ENCODE peak calls at places on chromosomes 11 and 22, in six cellular contexts. One of them, this sample, is unnamed.

GRCh38 chr11:108881136-108881535 is 216.3 kb downstream of the DDX10 start:
- DNase-seq in HCT116: no peak
- DNase-seq in hepatocyte: no peak
- DNase-seq in MM.1S: no peak
- DNase-seq in fibroblast of lung: no peak
- DNase-seq in PC-9: no peak
- DNase-seq in this sample: no peak

GRCh38 chr11:73382183-73382582 is 6.0 kb downstream of the RELT start:
- DNase-seq in HCT116: no peak
- DNase-seq in hepatocyte: no peak
- DNase-seq in MM.1S: no peak
- DNase-seq in fibroblast of lung: no peak
- DNase-seq in PC-9: no peak
- DNase-seq in this sample: no peak

GRCh38 chr11:91981995-91982394 is 242.6 kb upstream of the FAT3 start:
- DNase-seq in HCT116: no peak
- DNase-seq in hepatocyte: peak
- DNase-seq in MM.1S: no peak
- DNase-seq in fibroblast of lung: peak
- DNase-seq in PC-9: peak
- DNase-seq in this sample: no peak

GRCh38 chr11:26087095-26087935 is 244.6 kb upstream of the ANO3 start:
- DNase-seq in HCT116: no peak
- DNase-seq in hepatocyte: no peak
- DNase-seq in MM.1S: peak
- DNase-seq in fibroblast of lung: no peak
- DNase-seq in PC-9: no peak
- DNase-seq in this sample: no peak

GRCh38 chr11:110837535-110838127 is 125.4 kb upstream of the ARHGAP20 start:
- DNase-seq in HCT116: no peak
- DNase-seq in hepatocyte: no peak
- DNase-seq in MM.1S: no peak
- DNase-seq in fibroblast of lung: no peak
- DNase-seq in PC-9: no peak
- DNase-seq in this sample: no peak

GRCh38 chr11:64131657-64132387 is 34.1 kb downstream of the MACROD1 start:
- DNase-seq in HCT116: no peak
- DNase-seq in hepatocyte: peak
- DNase-seq in MM.1S: no peak
- DNase-seq in fibroblast of lung: no peak
- DNase-seq in PC-9: no peak
- DNase-seq in this sample: no peak

GRCh38 chr22:48070760-48071159 is 1308.3 kb downstream of the TBC1D22A start:
- DNase-seq in HCT116: no peak
- DNase-seq in hepatocyte: no peak
- DNase-seq in MM.1S: no peak
- DNase-seq in fibroblast of lung: no peak
- DNase-seq in PC-9: no peak
- DNase-seq in this sample: no peak

GRCh38 chr11:134252539-134253188 is 488 bp downstream of the THYN1 start:
- DNase-seq in HCT116: no peak
- DNase-seq in hepatocyte: peak
- DNase-seq in MM.1S: no peak
- DNase-seq in fibroblast of lung: no peak
- DNase-seq in PC-9: no peak
- DNase-seq in this sample: no peak

GRCh38 chr11:7081441-7081840 is 7.4 kb upstream of the RBMXL2 start:
- DNase-seq in HCT116: no peak
- DNase-seq in hepatocyte: no peak
- DNase-seq in MM.1S: no peak
- DNase-seq in fibroblast of lung: no peak
- DNase-seq in PC-9: no peak
- DNase-seq in this sample: no peak

GRCh38 chr11:77779935-77780334 is 40.6 kb downstream of the RSF1 start:
- DNase-seq in HCT116: no peak
- DNase-seq in hepatocyte: peak
- DNase-seq in MM.1S: no peak
- DNase-seq in fibroblast of lung: peak
- DNase-seq in PC-9: peak
- DNase-seq in this sample: peak

GRCh38 chr11:456533-456932 is 6.5 kb downstream of the PTDSS2 start:
- DNase-seq in HCT116: no peak
- DNase-seq in hepatocyte: no peak
- DNase-seq in MM.1S: no peak
- DNase-seq in fibroblast of lung: no peak
- DNase-seq in PC-9: no peak
- DNase-seq in this sample: no peak

GRCh38 chr22:17198188-17199130 is 20.8 kb downstream of the ADA2 start:
- DNase-seq in HCT116: no peak
- DNase-seq in hepatocyte: peak
- DNase-seq in MM.1S: no peak
- DNase-seq in fibroblast of lung: no peak
- DNase-seq in PC-9: no peak
- DNase-seq in this sample: no peak

GRCh38 chr11:33040127-33040861 is 922 bp downstream of the TCP11L1 start:
- DNase-seq in HCT116: no peak
- DNase-seq in hepatocyte: peak
- DNase-seq in MM.1S: peak
- DNase-seq in fibroblast of lung: peak
- DNase-seq in PC-9: no peak
- DNase-seq in this sample: no peak

GRCh38 chr22:20511578-20512259 is 4.3 kb downstream of the MED15 start:
- DNase-seq in HCT116: no peak
- DNase-seq in hepatocyte: no peak
- DNase-seq in MM.1S: no peak
- DNase-seq in fibroblast of lung: no peak
- DNase-seq in PC-9: no peak
- DNase-seq in this sample: no peak
- H3K4me2 ChIP-seq in HCT116: no peak
- H3K4me2 ChIP-seq in hepatocyte: no peak
- H3K4me2 ChIP-seq in MM.1S: no peak
- H3K4me2 ChIP-seq in fibroblast of lung: no peak
- H3K4me2 ChIP-seq in PC-9: peak
- H3K4me2 ChIP-seq in this sample: no peak

DNA sequence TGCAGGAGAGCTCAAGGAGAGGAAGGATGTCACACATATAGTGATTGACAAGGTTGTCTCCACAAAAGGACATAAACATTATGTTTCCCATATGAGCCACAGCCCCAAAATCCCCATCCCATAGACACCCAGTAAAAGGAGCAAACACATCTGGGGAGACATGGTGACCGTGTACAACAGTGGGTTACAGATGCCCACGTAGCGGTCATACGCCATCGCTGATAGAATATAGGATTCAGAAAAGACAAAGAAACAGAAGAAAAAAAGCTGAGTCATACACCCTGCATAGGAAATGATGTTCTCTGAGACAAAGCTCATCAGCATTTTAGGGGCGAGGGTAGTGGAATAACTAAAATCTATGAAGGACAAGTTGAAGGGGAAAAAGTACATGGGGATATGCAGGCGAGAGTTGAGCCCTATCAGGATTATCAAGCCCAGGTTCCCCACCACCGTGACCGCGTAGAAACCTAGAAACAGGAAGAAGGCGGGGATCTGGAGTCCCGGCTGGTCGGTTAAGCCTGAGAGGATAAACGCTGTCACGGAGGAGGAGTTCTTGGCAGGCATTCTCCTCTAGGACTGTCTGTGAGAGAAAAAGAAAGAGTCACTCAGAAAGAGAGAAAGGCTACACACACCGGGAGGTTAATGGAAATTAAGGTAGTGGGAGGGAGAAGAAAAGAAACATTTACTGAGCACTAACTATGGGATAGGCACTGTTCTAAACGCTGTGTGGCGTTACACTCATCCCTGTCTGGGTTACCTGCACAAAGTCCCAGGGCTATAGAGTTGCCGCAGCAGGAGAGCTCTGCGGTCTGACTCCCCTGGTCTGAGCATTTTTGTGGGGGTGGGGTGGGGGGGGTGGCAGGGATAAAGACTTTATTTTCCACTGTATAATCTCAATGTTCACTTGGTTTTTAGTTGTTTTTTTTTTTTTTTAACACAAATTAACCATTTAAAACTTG is 36.1 kb upstream of the OR8B8 start:
- DNase-seq in HCT116: no peak
- DNase-seq in hepatocyte: peak
- DNase-seq in MM.1S: peak
- DNase-seq in fibroblast of lung: peak
- DNase-seq in PC-9: no peak
- DNase-seq in this sample: peak
- H2AFZ ChIP-seq in HCT116: peak
- H2AFZ ChIP-seq in hepatocyte: peak
- H2AFZ ChIP-seq in MM.1S: peak
- H2AFZ ChIP-seq in fibroblast of lung: peak
- H2AFZ ChIP-seq in PC-9: peak
- H2AFZ ChIP-seq in this sample: peak

DNA sequence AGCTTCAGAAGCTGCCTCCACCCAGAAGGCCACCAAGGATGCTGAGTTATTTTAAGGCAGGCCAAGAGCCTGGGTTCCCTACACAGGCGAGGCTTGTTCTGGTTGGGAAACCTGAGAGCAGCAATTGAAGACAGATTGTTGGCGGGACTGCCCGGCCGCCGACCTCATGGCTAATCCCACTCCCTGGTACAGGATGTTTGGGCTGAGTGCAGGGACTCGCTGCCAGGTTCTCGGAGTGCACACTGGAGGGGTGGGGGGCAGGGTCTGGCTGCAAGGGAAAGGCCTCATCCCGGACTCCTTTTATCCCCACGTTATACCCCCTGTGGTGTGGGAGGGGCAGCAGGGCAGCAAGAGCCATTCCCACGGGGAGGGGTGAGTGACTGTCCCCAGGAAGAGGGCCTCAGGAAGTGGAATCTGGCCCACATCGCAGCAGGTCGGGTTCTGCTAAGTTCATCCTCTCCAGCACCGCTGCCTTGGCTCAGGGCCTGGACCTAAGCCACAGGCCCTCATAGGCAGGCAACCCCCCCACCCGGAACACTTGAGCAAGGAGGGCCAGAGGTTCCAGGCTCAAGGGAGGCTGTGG is 43.5 kb upstream of the PRR5 start:
- DNase-seq in HCT116: no peak
- DNase-seq in hepatocyte: peak
- DNase-seq in MM.1S: no peak
- DNase-seq in fibroblast of lung: peak
- DNase-seq in PC-9: no peak
- DNase-seq in this sample: peak
- H3K4me2 ChIP-seq in HCT116: no peak
- H3K4me2 ChIP-seq in hepatocyte: peak
- H3K4me2 ChIP-seq in MM.1S: no peak
- H3K4me2 ChIP-seq in fibroblast of lung: peak
- H3K4me2 ChIP-seq in PC-9: no peak
- H3K4me2 ChIP-seq in this sample: no peak

GRCh38 chr11:9817191-9817590 is 153.3 kb downstream of the SWAP70 start:
- DNase-seq in HCT116: no peak
- DNase-seq in hepatocyte: no peak
- DNase-seq in MM.1S: no peak
- DNase-seq in fibroblast of lung: peak
- DNase-seq in PC-9: no peak
- DNase-seq in this sample: no peak

GRCh38 chr11:9821008-9821752 is 157.3 kb downstream of the SWAP70 start:
- DNase-seq in HCT116: no peak
- DNase-seq in hepatocyte: no peak
- DNase-seq in MM.1S: no peak
- DNase-seq in fibroblast of lung: no peak
- DNase-seq in PC-9: no peak
- DNase-seq in this sample: no peak

GRCh38 chr11:9814108-9814507 is 150.2 kb downstream of the SWAP70 start:
- DNase-seq in HCT116: no peak
- DNase-seq in hepatocyte: no peak
- DNase-seq in MM.1S: no peak
- DNase-seq in fibroblast of lung: no peak
- DNase-seq in PC-9: no peak
- DNase-seq in this sample: no peak

GRCh38 chr11:9820260-9820659 is 156.4 kb downstream of the SWAP70 start:
- DNase-seq in HCT116: no peak
- DNase-seq in hepatocyte: no peak
- DNase-seq in MM.1S: no peak
- DNase-seq in fibroblast of lung: no peak
- DNase-seq in PC-9: no peak
- DNase-seq in this sample: no peak

DNA sequence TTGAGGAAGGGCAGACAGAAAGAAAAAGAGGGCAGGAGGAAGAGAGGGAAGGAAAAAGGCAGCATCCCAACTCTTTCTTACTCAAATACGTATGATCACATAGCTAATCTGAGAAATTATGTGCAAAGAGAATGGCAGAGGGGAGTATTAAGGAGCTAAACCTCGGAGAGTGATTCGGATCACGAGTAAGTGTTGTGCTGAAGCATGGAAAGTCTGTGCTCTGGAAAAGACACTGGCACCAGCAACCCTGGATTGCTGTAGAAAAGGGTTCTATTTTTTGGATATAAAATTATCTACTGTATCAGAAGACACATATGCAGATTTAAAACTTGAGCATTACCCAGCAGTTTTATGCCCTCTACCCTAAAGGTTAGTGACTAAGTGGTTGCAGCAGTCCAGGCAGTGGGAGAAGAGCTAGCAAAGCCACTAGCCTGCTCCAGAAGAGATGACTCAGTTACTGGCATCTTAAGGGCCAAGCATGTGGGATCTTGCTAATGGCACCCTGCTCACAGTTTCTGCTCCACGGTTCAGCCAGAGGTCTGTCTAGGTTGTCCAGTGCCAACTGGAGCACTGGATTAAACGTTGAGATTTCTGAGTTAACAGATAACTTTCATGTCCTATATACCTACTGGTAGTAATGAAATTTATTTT is 151.7 kb downstream of the SWAP70 start:
- DNase-seq in HCT116: no peak
- DNase-seq in hepatocyte: no peak
- DNase-seq in MM.1S: no peak
- DNase-seq in fibroblast of lung: peak
- DNase-seq in PC-9: no peak
- DNase-seq in this sample: no peak
- H2AFZ ChIP-seq in HCT116: no peak
- H2AFZ ChIP-seq in hepatocyte: no peak
- H2AFZ ChIP-seq in MM.1S: no peak
- H2AFZ ChIP-seq in fibroblast of lung: no peak
- H2AFZ ChIP-seq in PC-9: no peak
- H2AFZ ChIP-seq in this sample: no peak

DNA sequence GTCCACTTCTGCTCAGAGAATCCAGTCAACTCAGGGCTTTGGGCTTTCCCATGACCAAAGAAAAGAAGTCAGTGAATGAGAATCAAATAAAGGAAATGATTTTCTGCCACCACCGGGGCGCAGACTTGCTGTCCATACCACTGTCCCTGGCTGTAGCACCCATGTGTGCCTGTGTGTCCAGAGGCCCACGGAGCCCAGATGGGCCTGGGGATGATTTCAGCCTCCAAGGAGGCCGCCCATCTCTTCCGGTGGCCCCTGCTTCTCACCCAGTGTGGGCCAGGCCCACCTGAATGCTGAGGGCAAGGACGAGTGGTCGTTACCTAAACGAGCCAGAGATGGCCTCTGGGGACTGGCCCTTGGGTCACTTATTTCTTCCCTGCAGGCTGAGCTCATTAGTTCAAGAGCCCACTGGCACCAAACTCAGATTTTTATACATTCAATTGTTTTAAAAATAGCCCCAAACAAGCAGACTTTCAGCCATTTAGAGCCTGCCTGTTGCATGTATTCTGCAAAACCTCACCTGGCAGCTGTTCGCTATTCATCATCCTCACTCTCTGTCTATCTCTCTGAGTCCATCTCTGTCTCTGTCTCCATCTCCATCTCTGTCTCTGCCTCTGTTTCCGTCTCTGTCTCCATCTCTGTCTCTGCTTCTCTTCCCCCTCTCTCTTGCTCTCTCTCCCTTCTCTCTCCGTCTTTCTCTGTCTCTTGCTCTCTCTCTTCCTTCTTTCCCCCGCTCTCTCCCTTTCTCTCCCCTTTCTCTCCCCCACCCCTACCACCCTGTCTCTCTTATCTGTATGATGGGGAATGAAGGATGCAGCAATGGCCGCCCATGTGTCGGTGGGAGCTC is 24.2 kb downstream of the KRTAP5-5 start:
- DNase-seq in HCT116: no peak
- DNase-seq in hepatocyte: no peak
- DNase-seq in MM.1S: no peak
- DNase-seq in fibroblast of lung: no peak
- DNase-seq in PC-9: no peak
- DNase-seq in this sample: no peak
- H3K4me2 ChIP-seq in HCT116: no peak
- H3K4me2 ChIP-seq in hepatocyte: no peak
- H3K4me2 ChIP-seq in MM.1S: no peak
- H3K4me2 ChIP-seq in fibroblast of lung: no peak
- H3K4me2 ChIP-seq in PC-9: no peak
- H3K4me2 ChIP-seq in this sample: no peak